ENCODE peak calls at places on chromosomes 2 and 18, in ten cellular contexts. One of them, this sample, is unnamed.

GRCh38 chr2:105335469-105335868 is 1.9 kb upstream of the C2orf49 start:
- DNase-seq in small intestine: no peak
- DNase-seq in AML-193: no peak
- DNase-seq in C1 segment of cervical spinal cord: no peak
- DNase-seq in BJ: no peak
- DNase-seq in body of pancreas: no peak
- DNase-seq in lower leg skin: no peak
- DNase-seq in GM20000: no peak
- DNase-seq in hypothalamus: no peak
- DNase-seq in fibroblast of the conjunctiva: no peak
- DNase-seq in this sample: no peak

GRCh38 chr18:468841-469796 is 31.4 kb downstream of the COLEC12 start:
- DNase-seq in small intestine: no peak
- DNase-seq in AML-193: no peak
- DNase-seq in C1 segment of cervical spinal cord: no peak
- DNase-seq in BJ: no peak
- DNase-seq in body of pancreas: no peak
- DNase-seq in lower leg skin: no peak
- DNase-seq in GM20000: no peak
- DNase-seq in hypothalamus: no peak
- DNase-seq in fibroblast of the conjunctiva: no peak
- DNase-seq in this sample: no peak

GRCh38 chr18:3171631-3172030 is 48.1 kb downstream of the MYOM1 start:
- DNase-seq in small intestine: no peak
- DNase-seq in AML-193: no peak
- DNase-seq in C1 segment of cervical spinal cord: no peak
- DNase-seq in BJ: no peak
- DNase-seq in body of pancreas: no peak
- DNase-seq in lower leg skin: no peak
- DNase-seq in GM20000: no peak
- DNase-seq in hypothalamus: no peak
- DNase-seq in fibroblast of the conjunctiva: no peak
- DNase-seq in this sample: no peak

GRCh38 chr2:207423886-207424285 is 105.9 kb upstream of the CREB1 start:
- DNase-seq in small intestine: no peak
- DNase-seq in AML-193: peak
- DNase-seq in C1 segment of cervical spinal cord: no peak
- DNase-seq in BJ: peak
- DNase-seq in body of pancreas: no peak
- DNase-seq in lower leg skin: no peak
- DNase-seq in GM20000: peak
- DNase-seq in hypothalamus: no peak
- DNase-seq in fibroblast of the conjunctiva: no peak
- DNase-seq in this sample: no peak

GRCh38 chr2:1371066-1371465 is 42.2 kb upstream of the TPO start:
- DNase-seq in small intestine: no peak
- DNase-seq in AML-193: no peak
- DNase-seq in C1 segment of cervical spinal cord: no peak
- DNase-seq in BJ: no peak
- DNase-seq in body of pancreas: peak
- DNase-seq in lower leg skin: no peak
- DNase-seq in GM20000: no peak
- DNase-seq in hypothalamus: no peak
- DNase-seq in fibroblast of the conjunctiva: no peak
- DNase-seq in this sample: no peak

GRCh38 chr2:191202209-191202721 is 42.9 kb upstream of the MYO1B start:
- DNase-seq in small intestine: no peak
- DNase-seq in AML-193: no peak
- DNase-seq in C1 segment of cervical spinal cord: no peak
- DNase-seq in BJ: peak
- DNase-seq in body of pancreas: no peak
- DNase-seq in lower leg skin: no peak
- DNase-seq in GM20000: no peak
- DNase-seq in hypothalamus: no peak
- DNase-seq in fibroblast of the conjunctiva: no peak
- DNase-seq in this sample: no peak

GRCh38 chr2:43265006-43265770 is 38.8 kb upstream of the ZFP36L2 start:
- DNase-seq in small intestine: no peak
- DNase-seq in AML-193: no peak
- DNase-seq in C1 segment of cervical spinal cord: no peak
- DNase-seq in BJ: no peak
- DNase-seq in body of pancreas: no peak
- DNase-seq in lower leg skin: no peak
- DNase-seq in GM20000: no peak
- DNase-seq in hypothalamus: no peak
- DNase-seq in fibroblast of the conjunctiva: peak
- DNase-seq in this sample: no peak

GRCh38 chr2:232351686-232352510 is 26.7 kb upstream of the ALPP start:
- DNase-seq in small intestine: no peak
- DNase-seq in AML-193: no peak
- DNase-seq in C1 segment of cervical spinal cord: no peak
- DNase-seq in BJ: no peak
- DNase-seq in body of pancreas: no peak
- DNase-seq in lower leg skin: no peak
- DNase-seq in GM20000: no peak
- DNase-seq in hypothalamus: no peak
- DNase-seq in fibroblast of the conjunctiva: no peak
- DNase-seq in this sample: no peak

GRCh38 chr2:205716126-205716525 is 33.8 kb downstream of the NRP2 start:
- DNase-seq in small intestine: peak
- DNase-seq in AML-193: no peak
- DNase-seq in C1 segment of cervical spinal cord: no peak
- DNase-seq in BJ: no peak
- DNase-seq in body of pancreas: peak
- DNase-seq in lower leg skin: no peak
- DNase-seq in GM20000: no peak
- DNase-seq in hypothalamus: no peak
- DNase-seq in fibroblast of the conjunctiva: no peak
- DNase-seq in this sample: no peak

GRCh38 chr2:128557841-128558241 is 239.2 kb upstream of the HS6ST1 start:
- DNase-seq in small intestine: no peak
- DNase-seq in AML-193: peak
- DNase-seq in C1 segment of cervical spinal cord: no peak
- DNase-seq in BJ: peak
- DNase-seq in body of pancreas: no peak
- DNase-seq in lower leg skin: peak
- DNase-seq in GM20000: no peak
- DNase-seq in hypothalamus: no peak
- DNase-seq in fibroblast of the conjunctiva: peak
- DNase-seq in this sample: no peak

GRCh38 chr2:76008001-76008702 is 297.4 kb upstream of the GCFC2 start:
- DNase-seq in small intestine: peak
- DNase-seq in AML-193: no peak
- DNase-seq in C1 segment of cervical spinal cord: no peak
- DNase-seq in BJ: no peak
- DNase-seq in body of pancreas: peak
- DNase-seq in lower leg skin: no peak
- DNase-seq in GM20000: no peak
- DNase-seq in hypothalamus: no peak
- DNase-seq in fibroblast of the conjunctiva: no peak
- DNase-seq in this sample: peak

GRCh38 chr2:109065335-109065734 is 63.7 kb upstream of the SH3RF3 start:
- DNase-seq in small intestine: no peak
- DNase-seq in AML-193: no peak
- DNase-seq in C1 segment of cervical spinal cord: no peak
- DNase-seq in BJ: no peak
- DNase-seq in body of pancreas: peak
- DNase-seq in lower leg skin: peak
- DNase-seq in GM20000: no peak
- DNase-seq in hypothalamus: peak
- DNase-seq in fibroblast of the conjunctiva: no peak
- DNase-seq in this sample: no peak

GRCh38 chr2:119476301-119477117 is 44.9 kb downstream of the TMEM37 start:
- DNase-seq in small intestine: peak
- DNase-seq in AML-193: peak
- DNase-seq in C1 segment of cervical spinal cord: no peak
- DNase-seq in BJ: no peak
- DNase-seq in body of pancreas: peak
- DNase-seq in lower leg skin: peak
- DNase-seq in GM20000: peak
- DNase-seq in hypothalamus: no peak
- DNase-seq in fibroblast of the conjunctiva: peak
- DNase-seq in this sample: no peak

GRCh38 chr2:199144036-199144435 is 313.7 kb downstream of the SATB2 start:
- DNase-seq in small intestine: no peak
- DNase-seq in AML-193: no peak
- DNase-seq in C1 segment of cervical spinal cord: no peak
- DNase-seq in BJ: no peak
- DNase-seq in body of pancreas: no peak
- DNase-seq in lower leg skin: no peak
- DNase-seq in GM20000: no peak
- DNase-seq in hypothalamus: no peak
- DNase-seq in fibroblast of the conjunctiva: no peak
- DNase-seq in this sample: no peak

GRCh38 chr2:200782243-200782642 is 29.5 kb upstream of the BZW1 start:
- DNase-seq in small intestine: no peak
- DNase-seq in AML-193: no peak
- DNase-seq in C1 segment of cervical spinal cord: no peak
- DNase-seq in BJ: no peak
- DNase-seq in body of pancreas: no peak
- DNase-seq in lower leg skin: no peak
- DNase-seq in GM20000: no peak
- DNase-seq in hypothalamus: no peak
- DNase-seq in fibroblast of the conjunctiva: no peak
- DNase-seq in this sample: no peak

GRCh38 chr2:225667465-225667864 is 268.0 kb downstream of the NYAP2 start:
- DNase-seq in small intestine: no peak
- DNase-seq in AML-193: no peak
- DNase-seq in C1 segment of cervical spinal cord: no peak
- DNase-seq in BJ: no peak
- DNase-seq in body of pancreas: no peak
- DNase-seq in lower leg skin: no peak
- DNase-seq in GM20000: no peak
- DNase-seq in hypothalamus: no peak
- DNase-seq in fibroblast of the conjunctiva: no peak
- DNase-seq in this sample: no peak